ENCODE peak calls at places on chromosomes 3 and 15, in six cellular contexts. I is activated T-helper 1 cell treated with anti-CD3 and anti-CD28 coated beads, Interleukin-2, amount 50 U/mL, for 16 hours; U is A673; S is A172; F is T-helper 17 cell; K is amniotic stem cell. Q is an unnamed sample.

GRCh38 chr3:55297235-55297634 is 189.9 kb downstream of the WNT5A start:
- DNase-seq in S (no peak), U (no peak), F (no peak), I (no peak), K (no peak), Q (no peak)

GRCh38 chr3:117939628-117940027 is 1095.0 kb downstream of the IGSF11 start:
- DNase-seq in F (no peak), U (no peak), I (no peak), S (no peak), K (no peak), Q (no peak)

GRCh38 chr15:79311901-79312553 is 1.1 kb downstream of the TMED3 start:
- DNase-seq in K (no peak), S (no peak), U (no peak), I (no peak), F (no peak), Q (no peak)

GRCh38 chr3:69144631-69145244 is 22.3 kb upstream of the LMOD3 start:
- DNase-seq in I (no peak), S (no peak), F (no peak), K (no peak), U (no peak), Q (no peak)

GRCh38 chr15:67253517-67254237 is 784 bp downstream of the AAGAB start:
- DNase-seq in S (no peak), U (peak), I (no peak), K (no peak), F (no peak), Q (no peak)

GRCh38 chr15:97995881-97996603 is 35.5 kb downstream of the ARRDC4 start:
- DNase-seq in F (no peak), S (no peak), U (peak), I (no peak), K (no peak), Q (no peak)

GRCh38 chr3:160381470-160381869 is 17.6 kb downstream of the IFT80 start:
- DNase-seq in K (no peak), U (no peak), I (no peak), F (no peak), S (no peak), Q (no peak)

GRCh38 chr3:41753651-41754050 is 208.3 kb downstream of the ULK4 start:
- DNase-seq in U (no peak), K (no peak), S (no peak), I (no peak), F (no peak), Q (no peak)

Q was measured in HFF-Myc.